ENCODE peak calls at places on chromosomes 4 and X, in nine cellular contexts. E, K, U, A, L, T, I, R and M are unnamed samples.

GRCh38 chrX:50726296-50726695 is 87.7 kb downstream of the SHROOM4 start:
- DNase-seq in E (no peak), K (no peak), U (no peak), A (no peak), L (no peak), T (no peak), I (no peak), R (no peak), M (no peak)

GRCh38 chr4:2939383-2940243 is 23.6 kb downstream of the NOP14 start:
- DNase-seq in E (no peak), K (no peak), U (no peak), A (no peak), L (no peak), T (no peak), I (no peak), R (no peak), M (no peak)

GRCh38 chrX:69027181-69028005 is 137.9 kb downstream of the PJA1 start:
- DNase-seq in E (no peak), K (peak), U (no peak), A (peak), L (peak), T (no peak), I (no peak), R (no peak), M (no peak)

GRCh38 chr4:22850055-22850454 is 157.3 kb downstream of the GBA3 start:
- DNase-seq in E (no peak), K (no peak), U (no peak), A (no peak), L (no peak), T (no peak), I (no peak), R (no peak), M (no peak)

GRCh38 chr4:168683595-168683994 is 186.7 kb downstream of the PALLD start:
- DNase-seq in E (no peak), K (peak), U (no peak), A (no peak), L (no peak), T (no peak), I (no peak), R (no peak), M (no peak)

GRCh38 chr4:6470502-6471302 is 1.7 kb downstream of the PPP2R2C start:
- DNase-seq in E (peak), K (peak), U (no peak), A (peak), L (peak), T (peak), I (no peak), R (no peak), M (no peak)

GRCh38 chr4:56786955-56787354 is 34.5 kb downstream of the SPINK2 start:
- DNase-seq in E (no peak), K (peak), U (no peak), A (peak), L (peak), T (no peak), I (no peak), R (no peak), M (no peak)

GRCh38 chr4:147822128-147822527 is 90.2 kb downstream of the ARHGAP10 start:
- DNase-seq in E (no peak), K (no peak), U (no peak), A (no peak), L (peak), T (peak), I (no peak), R (no peak), M (no peak)

GRCh38 chrX:97021680-97022079 is 138.0 kb downstream of the RPA4 start:
- DNase-seq in E (no peak), K (peak), U (no peak), A (no peak), L (peak), T (no peak), I (no peak), R (no peak), M (no peak)

GRCh38 chr4:5021546-5021945 is 2.3 kb upstream of the CYTL1 start:
- DNase-seq in E (no peak), K (no peak), U (no peak), A (no peak), L (no peak), T (no peak), I (no peak), R (no peak), M (no peak)

GRCh38 chrX:134186362-134187121 is 50.4 kb upstream of the CCDC160 start:
- DNase-seq in E (peak), K (no peak), U (peak), A (no peak), L (no peak), T (no peak), I (peak), R (peak), M (no peak)

GRCh38 chrX:147635186-147635585 is 276.5 kb upstream of the FMR1 start:
- DNase-seq in E (no peak), K (no peak), U (no peak), A (no peak), L (no peak), T (no peak), I (no peak), R (no peak), M (no peak)

GRCh38 chr4:145842224-145842887 is 96.3 kb downstream of the ZNF827 start:
- DNase-seq in E (no peak), K (peak), U (no peak), A (no peak), L (peak), T (no peak), I (no peak), R (no peak), M (no peak)

GRCh38 chr4:109947457-109947856 is 34.8 kb downstream of the EGF start:
- DNase-seq in E (peak), K (peak), U (no peak), A (no peak), L (no peak), T (no peak), I (no peak), R (no peak), M (no peak)

GRCh38 chr4:188989371-188989770 is 850.1 kb downstream of the TRIML1 start:
- DNase-seq in E (no peak), K (no peak), U (no peak), A (no peak), L (no peak), T (no peak), I (no peak), R (no peak), M (no peak)

GRCh38 chr4:114606240-114606639 is 7.6 kb downstream of the UGT8 start:
- DNase-seq in E (no peak), K (no peak), U (no peak), A (no peak), L (no peak), T (no peak), I (no peak), R (no peak), M (no peak)

GRCh38 chr4:81565137-81565870 is 93.6 kb upstream of the RASGEF1B start:
- DNase-seq in E (no peak), K (no peak), U (no peak), A (peak), L (peak), T (no peak), I (no peak), R (no peak), M (no peak)

GRCh38 chr4:147799986-147800555 is 68.2 kb downstream of the ARHGAP10 start:
- DNase-seq in E (peak), K (no peak), U (peak), A (no peak), L (no peak), T (no peak), I (peak), R (peak), M (peak)

GRCh38 chr4:7821245-7822165 is 118.2 kb downstream of the AFAP1 start:
- DNase-seq in E (peak), K (no peak), U (no peak), A (peak), L (peak), T (no peak), I (no peak), R (no peak), M (no peak)

GRCh38 chr4:47855350-47855749 is 17.5 kb upstream of the CORIN start:
- DNase-seq in E (no peak), K (peak), U (no peak), A (peak), L (peak), T (no peak), I (no peak), R (no peak), M (no peak)

GRCh38 chr4:65791807-65792308 is 121.6 kb upstream of the EPHA5 start:
- DNase-seq in E (no peak), K (no peak), U (no peak), A (no peak), L (peak), T (no peak), I (no peak), R (no peak), M (no peak)

GRCh38 chrX:76148011-76148665 is 24.7 kb upstream of the PBDC1 start:
- DNase-seq in E (peak), K (peak), U (no peak), A (no peak), L (peak), T (no peak), I (no peak), R (no peak), M (no peak)

GRCh38 chr4:138217567-138217966 is 24.6 kb downstream of the SLC7A11 start:
- DNase-seq in E (no peak), K (no peak), U (no peak), A (no peak), L (no peak), T (no peak), I (no peak), R (no peak), M (no peak)

GRCh38 chr4:128481752-128482480 is 194.3 kb upstream of the PGRMC2 start:
- DNase-seq in E (no peak), K (no peak), U (no peak), A (no peak), L (no peak), T (no peak), I (no peak), R (no peak), M (no peak)

GRCh38 chrX:4841216-4841745 is 1127.8 kb upstream of the PRKX start:
- DNase-seq in E (no peak), K (no peak), U (no peak), A (no peak), L (no peak), T (no peak), I (no peak), R (no peak), M (no peak)

GRCh38 chr4:77931452-77932135 is 69.0 kb downstream of the MRPL1 start:
- DNase-seq in E (no peak), K (peak), U (no peak), A (no peak), L (peak), T (no peak), I (no peak), R (no peak), M (no peak)